ENCODE peak calls at places on chromosome 10, in five cellular contexts. E is HFFc6, M is heart right ventricle, H is Right ventricle myocardium superior, I is HEK293T. A is an unnamed sample.

GRCh38 chr10:125911990-125912389 is 15.6 kb downstream of the FANK1 start:
- DNase-seq in E (no peak), M (no peak), H (no peak), I (no peak), A (no peak)

GRCh38 chr10:72426982-72427381 is 72.3 kb upstream of the DNAJB12 start:
- DNase-seq in E (no peak), M (no peak), H (no peak), I (no peak), A (no peak)

GRCh38 chr10:28785018-28785417 is 107.7 kb downstream of the BAMBI start:
- DNase-seq in E (no peak), M (no peak), H (no peak), I (no peak), A (no peak)

GRCh38 chr10:121351533-121351932 is 246.7 kb downstream of the FGFR2 start:
- DNase-seq in E (no peak), M (no peak), H (no peak), I (no peak), A (no peak)

GRCh38 chr10:11177926-11178453 is 160.3 kb downstream of the CELF2 start:
- DNase-seq in E (no peak), M (peak; percentile 29), H (peak; percentile 51), I (no peak), A (peak; percentile 67)

GRCh38 chr10:51602326-51602725 is 97.1 kb downstream of the CSTF2T start:
- DNase-seq in E (peak; percentile 1), M (no peak), H (no peak), I (no peak), A (no peak)

GRCh38 chr10:3241128-3242057 is 68.8 kb upstream of the PITRM1 start:
- DNase-seq in E (no peak), M (no peak), H (no peak), I (no peak), A (no peak)

GRCh38 chr10:31584098-31584631 is 265.1 kb downstream of the ZEB1 start:
- DNase-seq in E (no peak), M (peak; percentile 22), H (no peak), I (no peak), A (no peak)

GRCh38 chr10:29728541-29729049 is 93.8 kb upstream of the SVIL start:
- DNase-seq in E (no peak), M (no peak), H (no peak), I (no peak), A (no peak)

GRCh38 chr10:103193107-103193819 is at the start of gene NT5C2:
- DNase-seq in E (peak; percentile 60), M (peak; percentile 86), H (peak; percentile 90), I (peak; percentile 93), A (peak; percentile 93)

GRCh38 chr10:113929522-113929921 is 75.1 kb downstream of the NHLRC2 start:
- DNase-seq in E (no peak), M (no peak), H (no peak), I (no peak), A (no peak)

GRCh38 chr10:121783782-121784372 is 144.0 kb downstream of the ATE1 start:
- DNase-seq in E (no peak), M (no peak), H (no peak), I (no peak), A (no peak)

GRCh38 chr10:5888352-5888751 is 1.3 kb downstream of the ANKRD16 start:
- DNase-seq in E (peak; percentile 20), M (no peak), H (no peak), I (no peak), A (no peak)

GRCh38 chr10:116748041-116748440 is 5.7 kb upstream of the HSPA12A start:
- DNase-seq in E (peak; percentile 67), M (no peak), H (no peak), I (no peak), A (peak; percentile 20)

GRCh38 chr10:94545277-94546057 is at the start of gene HELLS:
- DNase-seq in E (peak; percentile 74), M (peak; percentile 75), H (peak; percentile 78), I (peak; percentile 93), A (peak; percentile 90)

GRCh38 chr10:88651131-88651541 is 13.1 kb upstream of the LIPF start:
- DNase-seq in E (peak; percentile 82), M (no peak), H (no peak), I (no peak), A (no peak)

GRCh38 chr10:679556-679955 is 9.9 kb downstream of the DIP2C start:
- DNase-seq in E (no peak), M (no peak), H (no peak), I (no peak), A (peak; percentile 39)

GRCh38 chr10:62072901-62073300 is 171.4 kb downstream of the ARID5B start:
- DNase-seq in E (no peak), M (no peak), H (no peak), I (no peak), A (no peak)

GRCh38 chr10:13651969-13652720 is 65.4 kb downstream of the PRPF18 start:
- DNase-seq in E (no peak), M (no peak), H (no peak), I (no peak), A (no peak)

GRCh38 chr10:118272090-118272775 is 69.9 kb downstream of the FAM204A start:
- DNase-seq in E (no peak), M (no peak), H (no peak), I (no peak), A (no peak)

GRCh38 chr10:131971591-131971990 is 10.1 kb downstream of the BNIP3 start:
- DNase-seq in E (no peak), M (no peak), H (no peak), I (no peak), A (no peak)

GRCh38 chr10:103691723-103692380 is 163.5 kb downstream of the SH3PXD2A start:
- DNase-seq in E (no peak), M (no peak), H (no peak), I (no peak), A (no peak)

GRCh38 chr10:95291634-95292039 is 834 bp upstream of the PDLIM1 start:
- DNase-seq in E (no peak), M (no peak), H (no peak), I (no peak), A (no peak)

GRCh38 chr10:59872892-59873463 is 33.4 kb downstream of the CCDC6 start:
- DNase-seq in E (peak; percentile 56), M (no peak), H (peak; percentile 47), I (no peak), A (no peak)

GRCh38 chr10:23419657-23420319 is 19.1 kb upstream of the OTUD1 start:
- DNase-seq in E (no peak), M (no peak), H (no peak), I (no peak), A (no peak)

GRCh38 chr10:78491812-78492211 is 458.1 kb downstream of the RPS24 start:
- DNase-seq in E (peak; percentile 39), M (no peak), H (no peak), I (no peak), A (no peak)

GRCh38 chr10:50325449-50326188 is 74.3 kb upstream of the ASAH2 start:
- DNase-seq in E (peak; percentile 95), M (peak; percentile 34), H (peak; percentile 72), I (no peak), A (no peak)

GRCh38 chr10:71077796-71078453 is 134.4 kb upstream of the UNC5B start:
- DNase-seq in E (no peak), M (no peak), H (no peak), I (no peak), A (peak; percentile 42)

A was measured in kidney.